ENCODE peak calls at places on chromosomes 5 and 9, in seven cellular contexts. One of them, this sample, is unnamed.

GRCh38 chr5:6260846-6261245 is 117.5 kb downstream of the MED10 start:
- DNase-seq in NCI-H69: no peak
- DNase-seq in GM03348: no peak
- DNase-seq in cardiac fibroblast: no peak
- DNase-seq in GM12865: no peak
- DNase-seq in EH: no peak
- DNase-seq in coronary artery: no peak
- DNase-seq in this sample: no peak

GRCh38 chr5:14105717-14106435 is 37.3 kb upstream of the TRIO start:
- DNase-seq in NCI-H69: peak; percentile 75
- DNase-seq in GM03348: peak; percentile 75
- DNase-seq in cardiac fibroblast: peak; percentile 94
- DNase-seq in GM12865: no peak
- DNase-seq in EH: peak; percentile 96
- DNase-seq in coronary artery: no peak
- DNase-seq in this sample: peak; percentile 70

GRCh38 chr5:65742565-65743231 is 20.7 kb downstream of the NLN start:
- DNase-seq in NCI-H69: peak; percentile 53
- DNase-seq in GM03348: peak; percentile 70
- DNase-seq in cardiac fibroblast: peak; percentile 88
- DNase-seq in GM12865: peak; percentile 64
- DNase-seq in EH: peak; percentile 87
- DNase-seq in coronary artery: no peak
- DNase-seq in this sample: peak; percentile 22

GRCh38 chr5:40273936-40274335 is 405.8 kb upstream of the PTGER4 start:
- DNase-seq in NCI-H69: no peak
- DNase-seq in GM03348: no peak
- DNase-seq in cardiac fibroblast: no peak
- DNase-seq in GM12865: no peak
- DNase-seq in EH: peak; percentile 80
- DNase-seq in coronary artery: no peak
- DNase-seq in this sample: no peak

GRCh38 chr5:141878186-141878770 is at the start of gene PCDH1:
- DNase-seq in NCI-H69: peak; percentile 63
- DNase-seq in GM03348: peak; percentile 73
- DNase-seq in cardiac fibroblast: peak; percentile 38
- DNase-seq in GM12865: no peak
- DNase-seq in EH: peak; percentile 45
- DNase-seq in coronary artery: peak; percentile 76
- DNase-seq in this sample: peak; percentile 69

GRCh38 chr5:149445739-149446369 is 66.8 kb upstream of the IL17B start:
- DNase-seq in NCI-H69: peak; percentile 88
- DNase-seq in GM03348: peak; percentile 91
- DNase-seq in cardiac fibroblast: peak; percentile 95
- DNase-seq in GM12865: no peak
- DNase-seq in EH: peak; percentile 100
- DNase-seq in coronary artery: no peak
- DNase-seq in this sample: no peak

GRCh38 chr9:33245341-33245740 is 5.4 kb downstream of the SPINK4 start:
- DNase-seq in NCI-H69: no peak
- DNase-seq in GM03348: no peak
- DNase-seq in cardiac fibroblast: no peak
- DNase-seq in GM12865: no peak
- DNase-seq in EH: no peak
- DNase-seq in coronary artery: no peak
- DNase-seq in this sample: no peak

GRCh38 chr9:136695955-136696354 is 8.7 kb upstream of the AGPAT2 start:
- DNase-seq in NCI-H69: peak; percentile 97
- DNase-seq in GM03348: no peak
- DNase-seq in cardiac fibroblast: no peak
- DNase-seq in GM12865: peak; percentile 67
- DNase-seq in EH: no peak
- DNase-seq in coronary artery: no peak
- DNase-seq in this sample: no peak

GRCh38 chr9:94623253-94623652 is 16.1 kb downstream of the FBP1 start:
- DNase-seq in NCI-H69: peak; percentile 58
- DNase-seq in GM03348: peak; percentile 53
- DNase-seq in cardiac fibroblast: peak; percentile 31
- DNase-seq in GM12865: peak; percentile 57
- DNase-seq in EH: peak; percentile 33
- DNase-seq in coronary artery: no peak
- DNase-seq in this sample: peak; percentile 56

This sample was measured in Calu3.